ENCODE peak calls at places on chromosomes 12 and 14, in nine cellular contexts. N is HepG2, M is Panc1, I is HCT116, B is H1, L is sigmoid colon, U is GM12878, F is prostate gland, S is stomach. C is an unnamed sample.

GRCh38 chr14:82075566-82075965 is 541.9 kb upstream of the SEL1L start:
- DNase-seq in N (no peak), M (no peak), I (no peak), B (peak; percentile 83), L (no peak), U (no peak), F (peak; percentile 13), S (peak; percentile 27), C (no peak)

GRCh38 chr14:74531467-74531866 is 37.9 kb downstream of the ISCA2 start:
- DNase-seq in N (peak; percentile 16), M (no peak), I (peak; percentile 63), B (peak; percentile 72), L (no peak), U (no peak), F (no peak), S (peak; percentile 28), C (no peak)

GRCh38 chr14:60657609-60657983 is 8.3 kb upstream of the SIX1 start:
- DNase-seq in N (no peak), M (no peak), I (no peak), B (no peak), L (no peak), U (no peak), F (no peak), S (no peak), C (no peak)

GRCh38 chr14:105495101-105495989 is 4.3 kb downstream of the TEDC1 start:
- DNase-seq in N (no peak), M (no peak), I (no peak), B (no peak), L (peak; percentile 62), U (no peak), F (peak; percentile 22), S (no peak), C (peak; percentile 79)

GRCh38 chr12:76020731-76021672 is 10.6 kb downstream of the PHLDA1 start:
- DNase-seq in N (no peak), M (no peak), I (peak; percentile 84), B (no peak), L (no peak), U (peak; percentile 19), F (no peak), S (no peak), C (no peak)

GRCh38 chr12:31118831-31119530 is 45.3 kb downstream of the DDX11 start:
- DNase-seq in N (no peak), M (no peak), I (peak; percentile 12), B (peak; percentile 72), L (no peak), U (no peak), F (no peak), S (peak; percentile 45), C (peak; percentile 85)

GRCh38 chr14:51507556-51508511 is 143.9 kb upstream of the FRMD6 start:
- DNase-seq in N (no peak), M (no peak), I (no peak), B (no peak), L (peak; percentile 89), U (no peak), F (peak; percentile 62), S (no peak), C (no peak)

GRCh38 chr12:68223067-68223747 is 2.4 kb downstream of the IL26 start:
- DNase-seq in N (peak; percentile 71), M (peak; percentile 58), I (peak; percentile 76), B (peak; percentile 77), L (peak; percentile 93), U (peak; percentile 71), F (peak; percentile 71), S (peak; percentile 85), C (peak; percentile 84)

GRCh38 chr14:50062438-50063039 is 53.8 kb downstream of the VCPKMT start:
- DNase-seq in N (peak; percentile 88), M (no peak), I (peak; percentile 37), B (no peak), L (no peak), U (peak; percentile 71), F (no peak), S (peak; percentile 38), C (peak; percentile 78)

GRCh38 chr12:120468846-120469449 is 600 bp downstream of the SRSF9 start:
- DNase-seq in N (no peak), M (no peak), I (no peak), B (no peak), L (peak; percentile 66), U (no peak), F (peak; percentile 15), S (peak; percentile 33), C (peak; percentile 88)

GRCh38 chr12:12229556-12230092 is 37.2 kb downstream of the LRP6 start:
- DNase-seq in N (no peak), M (no peak), I (no peak), B (no peak), L (no peak), U (no peak), F (no peak), S (no peak), C (no peak)

GRCh38 chr12:96907681-96908163 is 665 bp downstream of the NEDD1 start:
- DNase-seq in N (peak; percentile 15), M (no peak), I (no peak), B (peak; percentile 52), L (no peak), U (no peak), F (peak; percentile 15), S (no peak), C (peak; percentile 76)

GRCh38 chr14:56870336-56870735 is 60.1 kb upstream of the OTX2 start:
- DNase-seq in N (no peak), M (no peak), I (no peak), B (no peak), L (no peak), U (no peak), F (no peak), S (no peak), C (no peak)

GRCh38 chr14:62768753-62769152 is 276.5 kb downstream of the KCNH5 start:
- DNase-seq in N (no peak), M (no peak), I (no peak), B (no peak), L (no peak), U (no peak), F (no peak), S (no peak), C (no peak)

GRCh38 chr14:60276347-60276746 is 27.3 kb downstream of the PPM1A start:
- DNase-seq in N (no peak), M (no peak), I (no peak), B (no peak), L (no peak), U (no peak), F (no peak), S (no peak), C (no peak)

GRCh38 chr12:131817241-131817640 is 11.0 kb upstream of the MMP17 start:
- DNase-seq in N (no peak), M (no peak), I (no peak), B (no peak), L (no peak), U (no peak), F (no peak), S (no peak), C (no peak)
- H3K4me1 ChIP-seq in N (peaks cover 27% of the 10 kb centered on the region), M (no peaks in the 10 kb centered on the region), I (no peaks in the 10 kb centered on the region), B (no peaks in the 10 kb centered on the region), L (no peaks in the 10 kb centered on the region), U (no peaks in the 10 kb centered on the region), F (no peaks in the 10 kb centered on the region), S (no peaks in the 10 kb centered on the region), C (peaks cover 10% of the 10 kb centered on the region)

GRCh38 chr12:28239918-28240317 is 49.7 kb downstream of the CCDC91 start:
- DNase-seq in N (no peak), M (no peak), I (no peak), B (no peak), L (no peak), U (no peak), F (no peak), S (no peak), C (no peak)

GRCh38 chr12:28235017-28235416 is 44.8 kb downstream of the CCDC91 start:
- DNase-seq in N (no peak), M (no peak), I (no peak), B (no peak), L (no peak), U (no peak), F (no peak), S (no peak), C (no peak)

GRCh38 chr12:28235985-28236384 is 45.7 kb downstream of the CCDC91 start:
- DNase-seq in N (no peak), M (no peak), I (no peak), B (no peak), L (no peak), U (no peak), F (no peak), S (no peak), C (no peak)

GRCh38 chr12:28240853-28241252 is 50.6 kb downstream of the CCDC91 start:
- DNase-seq in N (no peak), M (no peak), I (no peak), B (no peak), L (no peak), U (no peak), F (no peak), S (no peak), C (no peak)

GRCh38 chr12:28237423-28237822 is 47.2 kb downstream of the CCDC91 start:
- DNase-seq in N (peak; percentile 2), M (no peak), I (no peak), B (no peak), L (no peak), U (no peak), F (no peak), S (no peak), C (no peak)
- TF ChIP-seq CTCF in N (peak; percentile 45), M (peak; percentile 63), I (peak; percentile 46), B (peak; percentile 61), L (no peak), U (peak; percentile 20), F (no peak), S (no peak), C (no peak)

GRCh38 chr14:53152627-53152908 is 555 bp downstream of the DDHD1 start:
- DNase-seq in N (no peak), M (no peak), I (no peak), B (no peak), L (no peak), U (no peak), F (no peak), S (no peak), C (no peak)

GRCh38 chr14:53153702-53154112 is 584 bp upstream of the DDHD1 start:
- DNase-seq in N (no peak), M (no peak), I (no peak), B (no peak), L (no peak), U (no peak), F (no peak), S (no peak), C (no peak)

GRCh38 chr14:53152909-53153701 is at the start of gene DDHD1:
- DNase-seq in N (peak; percentile 50), M (no peak), I (peak; percentile 48), B (peak; percentile 85), L (peak; percentile 86), U (peak; percentile 51), F (peak; percentile 60), S (peak; percentile 76), C (peak; percentile 95)

GRCh38 chr14:53151523-53151866 is 1.6 kb downstream of the DDHD1 start:
- DNase-seq in N (no peak), M (no peak), I (no peak), B (no peak), L (no peak), U (no peak), F (no peak), S (no peak), C (no peak)

GRCh38 chr14:53151867-53152626 is 1.1 kb downstream of the DDHD1 start:
- DNase-seq in N (peak; percentile 29), M (no peak), I (peak; percentile 34), B (peak; percentile 77), L (peak; percentile 74), U (no peak), F (peak; percentile 56), S (peak; percentile 55), C (peak; percentile 94)
- TF ChIP-seq POLR2AphosphoS5 in N (no peak), M (no peak), I (no peak), B (no peak), L (no peak), U (no peak), F (no peak), S (no peak), C (peak; percentile 72)

GRCh38 chr14:102654298-102654697 is 61.8 kb downstream of the RCOR1 start:
- DNase-seq in N (no peak), M (no peak), I (no peak), B (no peak), L (no peak), U (no peak), F (no peak), S (no peak), C (no peak)
- H3K4me1 ChIP-seq in N (peaks cover 37% of the 10 kb centered on the region), M (peaks cover 15% of the 10 kb centered on the region), I (peaks cover 17% of the 10 kb centered on the region), B (no peaks in the 10 kb centered on the region), L (peaks cover 19% of the 10 kb centered on the region), U (no peaks in the 10 kb centered on the region), F (no peaks in the 10 kb centered on the region), S (no peaks in the 10 kb centered on the region), C (no peaks in the 10 kb centered on the region)

C was measured in spleen.